ENCODE peak calls at places on chromosomes 16 and 17, in four cellular contexts. Q is prostate gland, I is uterus, G is suprapubic skin. Z is an unnamed sample.

GRCh38 chr16:14151256-14152030 is 80.3 kb downstream of the MRTFB start:
- DNase-seq in Q (peak; percentile 11), I (no peak), G (no peak), Z (no peak)

GRCh38 chr17:9350083-9350482 is 225.5 kb downstream of the STX8 start:
- DNase-seq in G (no peak), Q (no peak), I (no peak), Z (no peak)

GRCh38 chr16:68564367-68564985 is 25.4 kb downstream of the ZFP90 start:
- DNase-seq in I (no peak), Q (no peak), G (no peak), Z (no peak)

GRCh38 chr16:85370881-85371651 is 242.1 kb upstream of the GSE1 start:
- DNase-seq in I (no peak), Q (peak; percentile 82), G (no peak), Z (peak; percentile 73)

GRCh38 chr17:69445132-69445531 is 30.6 kb downstream of the MAP2K6 start:
- DNase-seq in I (no peak), Q (no peak), G (no peak), Z (no peak)

GRCh38 chr17:20174588-20175265 is 165.6 kb downstream of the SPECC1 start:
- DNase-seq in Q (no peak), G (no peak), I (no peak), Z (no peak)

GRCh38 chr17:35630530-35631148 is 43.5 kb downstream of the AP2B1 start:
- DNase-seq in I (no peak), G (no peak), Q (no peak), Z (no peak)

GRCh38 chr16:25487888-25488287 is 203.9 kb upstream of the HS3ST4 start:
- DNase-seq in G (no peak), Q (no peak), I (no peak), Z (no peak)

GRCh38 chr17:42363231-42363630 is 25.0 kb downstream of the STAT3 start:
- DNase-seq in Q (no peak), G (no peak), I (no peak), Z (no peak)

GRCh38 chr17:21284319-21285163 is at the start of gene MAP2K3:
- DNase-seq in Q (peak; percentile 100), I (peak; percentile 99), G (peak; percentile 100), Z (peak; percentile 100)

GRCh38 chr17:5135726-5136579 is 20.1 kb downstream of the USP6 start:
- DNase-seq in Q (no peak), I (no peak), G (no peak), Z (peak; percentile 43)

GRCh38 chr16:54407596-54407995 is 121.0 kb upstream of the IRX3 start:
- DNase-seq in Q (no peak), G (no peak), I (no peak), Z (no peak)

GRCh38 chr17:78529871-78530670 is 47.1 kb downstream of the DNAH17 start:
- DNase-seq in G (no peak), I (no peak), Q (no peak), Z (peak; percentile 66)

GRCh38 chr16:65576139-65576538 is 454.3 kb upstream of the CDH11 start:
- DNase-seq in I (no peak), G (no peak), Q (no peak), Z (no peak)

GRCh38 chr17:54172654-54173316 is 350.1 kb downstream of the KIF2B start:
- DNase-seq in Q (no peak), I (no peak), G (no peak), Z (no peak)

GRCh38 chr17:73179878-73180277 is 13.0 kb upstream of the COG1 start:
- DNase-seq in I (no peak), Q (no peak), G (no peak), Z (no peak)

GRCh38 chr17:40097931-40098845 is 2.2 kb downstream of the NR1D1 start:
- DNase-seq in I (peak; percentile 75), G (no peak), Q (peak; percentile 54), Z (peak; percentile 93)

GRCh38 chr16:86992587-86992986 is 324.6 kb downstream of the C16orf95 start:
- DNase-seq in G (no peak), Q (no peak), I (no peak), Z (no peak)

GRCh38 chr16:35102780-35103403 is 1643.5 kb downstream of the TP53TG3F start:
- DNase-seq in I (no peak), G (no peak), Q (no peak), Z (no peak)

GRCh38 chr17:67615011-67615561 is 102.7 kb upstream of the NOL11 start:
- DNase-seq in G (no peak), I (no peak), Q (peak; percentile 58), Z (no peak)

GRCh38 chr17:4545217-4545951 is 9.8 kb downstream of the MYBBP1A start:
- DNase-seq in G (no peak), I (no peak), Q (no peak), Z (no peak)

GRCh38 chr16:22681551-22681880 is 132.4 kb upstream of the HS3ST2 start:
- DNase-seq in Q (no peak), I (no peak), G (no peak), Z (no peak)

GRCh38 chr17:19534562-19535149 is 1.0 kb downstream of the SLC47A1 start:
- DNase-seq in G (no peak), I (no peak), Q (no peak), Z (no peak)

GRCh38 chr17:78272181-78272913 is 40.9 kb downstream of the TMEM235 start:
- DNase-seq in Q (peak; percentile 77), G (no peak), I (no peak), Z (peak; percentile 66)

GRCh38 chr16:12546918-12547607 is 256.6 kb downstream of the CPPED1 start:
- DNase-seq in Q (no peak), G (no peak), I (no peak), Z (no peak)

GRCh38 chr16:85396879-85397871 is 215.9 kb upstream of the GSE1 start:
- DNase-seq in I (no peak), G (no peak), Q (no peak), Z (peak; percentile 76)

GRCh38 chr16:77965346-77965745 is 57.0 kb upstream of the CLEC3A start:
- DNase-seq in Q (no peak), G (no peak), I (no peak), Z (no peak)

GRCh38 chr17:66229783-66230538 is 746 bp upstream of the APOH start:
- DNase-seq in Q (no peak), G (no peak), I (no peak), Z (no peak)

GRCh38 chr16:81585785-81586184 is 141.2 kb downstream of the CMIP start:
- DNase-seq in I (no peak), Q (no peak), G (no peak), Z (no peak)

GRCh38 chr17:1934901-1935300 is 90.2 kb downstream of the RTN4RL1 start:
- DNase-seq in G (no peak), I (no peak), Q (no peak), Z (no peak)

GRCh38 chr16:10685709-10686108 is 9.0 kb downstream of the TEKT5 start:
- DNase-seq in Q (no peak), I (no peak), G (peak; percentile 20), Z (no peak)

GRCh38 chr17:6666077-6666521 is 14.5 kb downstream of the C17orf100 start:
- DNase-seq in G (no peak), Q (peak; percentile 61), I (peak; percentile 68), Z (peak; percentile 58)

GRCh38 chr17:73308017-73308823 is 3.6 kb downstream of the CDC42EP4 start:
- DNase-seq in I (peak; percentile 92), Q (peak; percentile 95), G (no peak), Z (peak; percentile 37)

GRCh38 chr17:4142107-4142900 is 526 bp downstream of the ZZEF1 start:
- DNase-seq in Q (no peak), I (no peak), G (peak; percentile 82), Z (peak; percentile 52)

GRCh38 chr17:79840204-79840988 is 1.2 kb upstream of the CBX4 start:
- DNase-seq in I (peak; percentile 77), Q (peak; percentile 72), G (no peak), Z (peak; percentile 81)

GRCh38 chr17:50053654-50053960 is 2.3 kb upstream of the ITGA3 start:
- DNase-seq in I (no peak), Q (no peak), G (no peak), Z (no peak)

GRCh38 chr16:25010542-25010941 is 4.6 kb downstream of the ARHGAP17 start:
- DNase-seq in I (no peak), Q (no peak), G (peak; percentile 2), Z (no peak)

GRCh38 chr17:83050651-83051422 is 28.6 kb upstream of the METRNL start:
- DNase-seq in Q (no peak), G (no peak), I (no peak), Z (no peak)
- TF ChIP-seq POLR2A in Q (no peak), G (no peak), I (no peak), Z (no peak)

GRCh38 chr16:89216315-89217137 is 977 bp upstream of the ZNF778 start:
- DNase-seq in Q (peak; percentile 82), G (peak; percentile 91), I (peak; percentile 76), Z (peak; percentile 94)

GRCh38 chr16:89217138-89217387 is 440 bp upstream of the ZNF778 start:
- DNase-seq in Q (no peak), I (no peak), G (no peak), Z (no peak)

GRCh38 chr16:89221604-89222003 is 4.1 kb downstream of the ZNF778 start:
- DNase-seq in G (no peak), I (no peak), Q (no peak), Z (no peak)

GRCh38 chr16:89219365-89219764 is 1.9 kb downstream of the ZNF778 start:
- DNase-seq in Q (no peak), G (no peak), I (no peak), Z (no peak)

GRCh38 chr16:89217388-89218191 is at the start of gene ZNF778:
- DNase-seq in Q (peak; percentile 82), G (peak; percentile 91), I (peak; percentile 79), Z (peak; percentile 90)
- TF ChIP-seq POLR2A in Q (peak; percentile 73), G (peak; percentile 81), I (peak; percentile 78), Z (peak; percentile 81)

GRCh38 chr17:58357312-58358297 is 5.6 kb upstream of the SUPT4H1 start:
- DNase-seq in Q (no peak), I (no peak), G (no peak), Z (no peak)
- TF ChIP-seq POLR2A in Q (no peak), I (no peak), G (no peak), Z (no peak)

GRCh38 chr17:81579821-81580321 is 27.7 kb upstream of the FAAP100 start:
- DNase-seq in Q (no peak), I (no peak), G (no peak), Z (no peak)
- TF ChIP-seq POLR2A in Q (no peak), I (no peak), G (no peak), Z (no peak)

GRCh38 chr16:30974348-30974747 is 10.7 kb upstream of the HSD3B7 start:
- DNase-seq in G (no peak), Q (no peak), I (no peak), Z (no peak)
- TF ChIP-seq POLR2A in G (no peak), Q (no peak), I (no peak), Z (no peak)

GRCh38 chr16:67068212-67068753 is 39.3 kb downstream of the CBFB start:
- DNase-seq in G (no peak), I (no peak), Q (no peak), Z (no peak)

GRCh38 chr16:67063008-67063407 is 34.1 kb downstream of the CBFB start:
- DNase-seq in I (no peak), Q (no peak), G (no peak), Z (no peak)
- TF ChIP-seq POLR2A in I (no peak), Q (no peak), G (no peak), Z (no peak)

Z was measured in Peyer's patch.